ENCODE peak calls at places on chromosomes 4 and X, in seven cellular contexts. E is H9, V is H1, N is fibroblast of lung, K is colonic mucosa, Z is GM12878, A is K562. W is an unnamed sample.

GRCh38 chr4:141391293-141391692 is 170.6 kb downstream of the ZNF330 start:
- DNase-seq in E (no peak), V (no peak), N (peak; percentile 37), K (no peak), Z (no peak), A (no peak), W (no peak)

GRCh38 chr4:88465653-88466192 is 8.8 kb downstream of the HERC5 start:
- DNase-seq in E (no peak), V (no peak), N (no peak), K (no peak), Z (no peak), A (no peak), W (no peak)

GRCh38 chr4:101695176-101695575 is 95.4 kb upstream of the BANK1 start:
- DNase-seq in E (no peak), V (no peak), N (peak; percentile 61), K (no peak), Z (no peak), A (no peak), W (no peak)

GRCh38 chr4:113086172-113086695 is 36.8 kb downstream of the ANK2 start:
- DNase-seq in E (no peak), V (no peak), N (no peak), K (no peak), Z (no peak), A (no peak), W (no peak)

GRCh38 chrX:50098749-50099148 is 102.1 kb downstream of the AKAP4 start:
- DNase-seq in E (no peak), V (no peak), N (no peak), K (no peak), Z (no peak), A (no peak), W (no peak)

GRCh38 chr4:155809835-155810234 is 51.0 kb downstream of the GUCY1B1 start:
- DNase-seq in E (no peak), V (no peak), N (peak; percentile 84), K (no peak), Z (peak; percentile 55), A (peak; percentile 10), W (no peak)

GRCh38 chr4:149706942-149707341 is 108.7 kb downstream of the IQCM start:
- DNase-seq in E (no peak), V (no peak), N (peak; percentile 82), K (no peak), Z (no peak), A (no peak), W (no peak)

GRCh38 chrX:133544105-133544504 is 128.8 kb upstream of the GPC4 start:
- DNase-seq in E (no peak), V (no peak), N (peak; percentile 72), K (no peak), Z (no peak), A (no peak), W (peak; percentile 51)

GRCh38 chr4:183240581-183241321 is 79.3 kb downstream of the CLDN22 start:
- DNase-seq in E (peak; percentile 41), V (no peak), N (no peak), K (no peak), Z (no peak), A (no peak), W (peak; percentile 76)

GRCh38 chrX:85590638-85591037 is 211.2 kb upstream of the POF1B start:
- DNase-seq in E (peak; percentile 35), V (peak; percentile 7), N (no peak), K (no peak), Z (no peak), A (no peak), W (no peak)

GRCh38 chr4:39521253-39521908 is 5.9 kb downstream of the UGDH start:
- DNase-seq in E (no peak), V (no peak), N (peak; percentile 73), K (no peak), Z (no peak), A (no peak), W (no peak)

GRCh38 chr4:74670583-74670982 is 123.7 kb downstream of the BTC start:
- DNase-seq in E (no peak), V (no peak), N (no peak), K (no peak), Z (no peak), A (no peak), W (no peak)

GRCh38 chr4:181418491-181418890 is 824.7 kb upstream of the TENM3 start:
- DNase-seq in E (no peak), V (no peak), N (no peak), K (no peak), Z (no peak), A (no peak), W (no peak)

GRCh38 chrX:107857815-107858214 is 32.1 kb downstream of the MID2 start:
- DNase-seq in E (no peak), V (no peak), N (no peak), K (no peak), Z (no peak), A (no peak), W (no peak)

GRCh38 chr4:141605425-141605856 is 30.9 kb upstream of the IL15 start:
- DNase-seq in E (no peak), V (no peak), N (no peak), K (no peak), Z (no peak), A (no peak), W (no peak)

GRCh38 chr4:76723373-76723772 is 174.6 kb downstream of the SOWAHB start:
- DNase-seq in E (no peak), V (no peak), N (peak; percentile 39), K (no peak), Z (no peak), A (no peak), W (no peak)

GRCh38 chr4:10072420-10073017 is 44.1 kb downstream of the WDR1 start:
- DNase-seq in E (no peak), V (no peak), N (no peak), K (no peak), Z (no peak), A (no peak), W (peak; percentile 46)

GRCh38 chr4:150540959-150541360 is 41.0 kb upstream of the MAB21L2 start:
- DNase-seq in E (no peak), V (no peak), N (peak; percentile 22), K (no peak), Z (no peak), A (peak; percentile 11), W (no peak)

GRCh38 chr4:29972121-29972520 is 748.0 kb upstream of the PCDH7 start:
- DNase-seq in E (no peak), V (no peak), N (peak; percentile 6), K (no peak), Z (no peak), A (no peak), W (no peak)

GRCh38 chrX:40224658-40225057 is 126.9 kb upstream of the BCOR start:
- DNase-seq in E (no peak), V (no peak), N (no peak), K (no peak), Z (no peak), A (no peak), W (no peak)

GRCh38 chr4:149835280-149835679 is 19.6 kb upstream of the IQCM start:
- DNase-seq in E (peak; percentile 47), V (no peak), N (no peak), K (peak; percentile 19), Z (no peak), A (no peak), W (peak; percentile 54)

GRCh38 chr4:710916-711315 is 5.3 kb downstream of the PCGF3 start:
- DNase-seq in E (no peak), V (no peak), N (no peak), K (no peak), Z (no peak), A (no peak), W (no peak)

GRCh38 chrX:150643271-150643670 is 49.9 kb upstream of the MTMR1 start:
- DNase-seq in E (no peak), V (no peak), N (no peak), K (no peak), Z (no peak), A (no peak), W (no peak)

GRCh38 chrX:2188316-2188715 is 312.5 kb downstream of the DHRSX start:
- DNase-seq in E (no peak), V (no peak), N (no peak), K (no peak), Z (no peak), A (peak; percentile 20), W (peak; percentile 70)

GRCh38 chrX:125953769-125954168 is 212.3 kb downstream of the DCAF12L2 start:
- DNase-seq in E (no peak), V (no peak), N (no peak), K (no peak), Z (no peak), A (no peak), W (no peak)

GRCh38 chr4:147790412-147790811 is 58.5 kb downstream of the ARHGAP10 start:
- DNase-seq in E (no peak), V (no peak), N (no peak), K (no peak), Z (no peak), A (no peak), W (no peak)

GRCh38 chr4:90357117-90357710 is 230.0 kb downstream of the CCSER1 start:
- DNase-seq in E (no peak), V (no peak), N (peak; percentile 67), K (no peak), Z (no peak), A (no peak), W (no peak)

GRCh38 chrX:100819534-100819836 is 706 bp upstream of the CSTF2 start:
- DNase-seq in E (peak; percentile 23), V (no peak), N (no peak), K (no peak), Z (no peak), A (no peak), W (no peak)

GRCh38 chr4:171588146-171588545 is 225.1 kb upstream of the GALNTL6 start:
- DNase-seq in E (no peak), V (no peak), N (no peak), K (no peak), Z (no peak), A (no peak), W (no peak)

GRCh38 chr4:83552085-83552484 is 16.2 kb downstream of the GPAT3 start:
- DNase-seq in E (no peak), V (no peak), N (peak; percentile 20), K (no peak), Z (no peak), A (no peak), W (no peak)
- H3K9ac ChIP-seq in E (no peak overlapping the region), V (no peak overlapping the region), N (no peak overlapping the region), K (no peak overlapping the region), Z (no peak overlapping the region), A (no peak overlapping the region), W (no peak overlapping the region)

GRCh38 chrX:11787564-11787963 is 29.5 kb downstream of the MSL3 start:
- DNase-seq in E (peak; percentile 92), V (peak; percentile 75), N (peak; percentile 38), K (peak; percentile 58), Z (no peak), A (peak; percentile 34), W (peak; percentile 95)
- TF ChIP-seq CTCF in E (peak; percentile 67), V (peak; percentile 79), N (peak; percentile 66), K (peak; percentile 18), Z (peak; percentile 22), A (peak; percentile 61), W (peak; percentile 79)

GRCh38 chrX:129678881-129679195 is 24.1 kb upstream of the APLN start:
- DNase-seq in E (no peak), V (no peak), N (no peak), K (no peak), Z (no peak), A (no peak), W (no peak)
- H3K9ac ChIP-seq in E (no peak overlapping the region), V (no peak overlapping the region), N (no peak overlapping the region), K (no peak overlapping the region), Z (no peak overlapping the region), A (no peak overlapping the region), W (no peak overlapping the region)

DNA sequence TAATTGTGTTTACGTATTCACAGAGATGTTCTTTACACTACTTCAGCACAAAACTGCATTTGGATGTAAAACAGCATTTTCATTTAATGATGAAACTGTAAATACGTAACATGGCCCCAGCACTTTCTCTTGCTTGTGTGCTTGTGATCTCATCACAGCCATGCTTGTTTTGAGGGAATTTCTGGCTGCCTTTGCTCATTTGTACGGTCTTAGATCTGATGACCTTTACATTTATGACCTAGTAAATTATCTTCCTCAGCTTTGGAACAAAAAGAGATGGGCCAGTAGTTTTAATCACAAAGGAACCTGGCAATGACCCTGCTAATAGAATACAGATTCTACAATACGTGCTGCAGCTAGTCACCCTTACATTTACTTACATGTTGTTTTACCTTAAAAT is 83.5 kb upstream of the FAT1 start:
- DNase-seq in E (no peak), V (no peak), N (no peak), K (no peak), Z (no peak), A (no peak), W (no peak)
- TF ChIP-seq CTCF in E (no peak), V (no peak), N (no peak), K (no peak), Z (no peak), A (no peak), W (no peak)